ENCODE peak calls at places on chromosomes 2 and 18, in nine cellular contexts. T is HTR-8/SVneo; L is PC-3; X is GM18507; M is IMR-90; O is NCI-H1436; G is stimulated activated naive B cell treated with anti-CD40 and anti-IgM and Interleukin-4, amounts not matched to agents 10 μg/mL and 1 μg/mL and 100 μg/mL, for 72 hours; F is HEK293T; B is skeletal muscle cell. E is an unnamed sample.

GRCh38 chr2:120575966-120576365 is 159.7 kb upstream of the GLI2 start:
- DNase-seq in T (no peak), X (no peak), L (no peak), B (no peak), G (no peak), O (no peak), F (no peak), M (no peak), E (no peak)

GRCh38 chr18:75003089-75003488 is 205.8 kb downstream of the PTGR3 start:
- DNase-seq in G (no peak), B (no peak), L (no peak), M (peak; percentile 24), O (no peak), F (no peak), X (no peak), T (no peak), E (no peak)

GRCh38 chr2:172220111-172220510 is 117.4 kb upstream of the DLX2 start:
- DNase-seq in O (no peak), X (no peak), T (no peak), M (no peak), G (no peak), B (no peak), L (no peak), F (no peak), E (no peak)

GRCh38 chr2:104703669-104704068 is 150.2 kb upstream of the POU3F3 start:
- DNase-seq in X (no peak), F (no peak), M (no peak), T (no peak), B (no peak), L (no peak), G (no peak), O (no peak), E (peak; percentile 79)

GRCh38 chr18:21117385-21118135 is 5.9 kb upstream of the ROCK1 start:
- DNase-seq in G (no peak), M (peak; percentile 92), T (no peak), X (no peak), B (peak; percentile 86), F (no peak), O (no peak), L (no peak), E (no peak)

GRCh38 chr18:7945882-7946281 is 378.8 kb downstream of the PTPRM start:
- DNase-seq in M (peak; percentile 97), F (no peak), O (no peak), G (no peak), X (no peak), B (peak; percentile 87), T (peak; percentile 58), L (peak; percentile 93), E (no peak)

GRCh38 chr2:84435331-84436081 is 23.6 kb downstream of the SUCLG1 start:
- DNase-seq in M (peak; percentile 93), B (peak; percentile 67), O (no peak), T (no peak), F (no peak), G (no peak), L (no peak), X (no peak), E (no peak)

GRCh38 chr2:38261569-38262513 is 115.2 kb downstream of the ATL2 start:
- DNase-seq in L (no peak), X (no peak), F (no peak), B (no peak), G (no peak), O (no peak), T (no peak), M (no peak), E (no peak)

GRCh38 chr2:190343500-190344274 is at the start of gene INPP1:
- DNase-seq in O (no peak), F (peak; percentile 48), M (peak; percentile 65), T (peak; percentile 72), X (peak; percentile 40), G (peak; percentile 37), L (peak; percentile 46), B (no peak), E (peak; percentile 58)

GRCh38 chr2:5021148-5021547 is 671.0 kb upstream of the SOX11 start:
- DNase-seq in T (no peak), X (no peak), B (no peak), O (no peak), G (no peak), L (peak; percentile 58), F (no peak), M (no peak), E (peak; percentile 18)

GRCh38 chr2:15933184-15933845 is 7.0 kb upstream of the MYCN start:
- DNase-seq in L (no peak), M (no peak), F (no peak), T (no peak), B (no peak), O (no peak), G (no peak), X (no peak), E (no peak)

GRCh38 chr2:219465659-219466561 is 31.3 kb downstream of the SPEG start:
- DNase-seq in L (no peak), O (no peak), T (no peak), B (no peak), G (no peak), F (no peak), X (no peak), M (no peak), E (no peak)

GRCh38 chr2:204705243-204705971 is 160.1 kb downstream of the PARD3B start:
- DNase-seq in B (peak; percentile 14), X (no peak), G (no peak), M (peak; percentile 64), T (no peak), O (no peak), L (peak; percentile 68), F (no peak), E (no peak)

GRCh38 chr2:181937473-181937872 is 45.9 kb downstream of the ITPRID2 start:
- DNase-seq in F (no peak), X (no peak), M (peak; percentile 61), G (no peak), T (no peak), B (no peak), L (peak; percentile 20), O (no peak), E (no peak)

GRCh38 chr2:153213022-153213421 is 265.5 kb downstream of the RPRM start:
- DNase-seq in M (no peak), F (no peak), O (no peak), G (no peak), X (no peak), L (no peak), B (no peak), T (no peak), E (no peak)

GRCh38 chr2:168961450-168962229 is 60.5 kb downstream of the G6PC2 start:
- DNase-seq in G (peak; percentile 24), O (peak; percentile 71), T (peak; percentile 15), B (peak; percentile 48), L (peak; percentile 92), X (no peak), M (peak; percentile 72), F (peak; percentile 62), E (peak; percentile 74)

GRCh38 chr2:37973615-37974353 is 48.7 kb downstream of the RMDN2 start:
- DNase-seq in T (no peak), F (no peak), O (no peak), M (no peak), G (no peak), L (no peak), X (no peak), B (no peak), E (no peak)

GRCh38 chr2:220243571-220243970 is 616.1 kb downstream of the SLC4A3 start:
- DNase-seq in L (no peak), G (no peak), X (no peak), M (no peak), T (no peak), O (no peak), B (no peak), F (no peak), E (no peak)

GRCh38 chr2:155902635-155903034 is 429.9 kb downstream of the NR4A2 start:
- DNase-seq in B (no peak), L (peak; percentile 36), M (no peak), T (no peak), F (no peak), G (no peak), X (no peak), O (no peak), E (no peak)

GRCh38 chr18:42477261-42477660 is 522.2 kb downstream of the PIK3C3 start:
- DNase-seq in G (no peak), L (no peak), T (no peak), B (no peak), X (no peak), F (no peak), M (no peak), O (no peak), E (no peak)

GRCh38 chr2:196739031-196739430 is 60.5 kb downstream of the GTF3C3 start:
- DNase-seq in O (no peak), F (no peak), M (no peak), G (no peak), T (no peak), B (no peak), X (no peak), L (no peak), E (no peak)

GRCh38 chr2:168449419-168449818 is 6.7 kb upstream of the CERS6 start:
- DNase-seq in L (no peak), M (no peak), B (peak; percentile 58), F (no peak), T (no peak), X (no peak), O (no peak), G (no peak), E (no peak)

GRCh38 chr2:96984300-96984699 is 2.1 kb downstream of the FAM178B start:
- DNase-seq in T (no peak), B (no peak), F (no peak), X (no peak), O (no peak), G (no peak), M (no peak), L (no peak), E (no peak)

GRCh38 chr2:108945969-108946368 is 43.1 kb downstream of the EDAR start:
- DNase-seq in O (no peak), G (no peak), L (no peak), F (no peak), T (no peak), X (no peak), B (no peak), M (no peak), E (no peak)

GRCh38 chr2:14448340-14448739 is 184.2 kb upstream of the LRATD1 start:
- DNase-seq in T (no peak), O (no peak), X (no peak), G (no peak), B (no peak), M (no peak), F (no peak), L (no peak), E (no peak)

GRCh38 chr2:30675758-30676157 is 131.5 kb downstream of the CAPN13 start:
- DNase-seq in X (no peak), L (no peak), M (no peak), G (no peak), T (no peak), F (no peak), B (no peak), O (no peak), E (no peak)

GRCh38 chr2:215921884-215922283 is 91.5 kb downstream of the MREG start:
- DNase-seq in X (no peak), F (no peak), L (peak; percentile 88), M (peak; percentile 96), B (peak; percentile 93), T (peak; percentile 41), O (no peak), G (no peak), E (no peak)

GRCh38 chr18:36843784-36844183 is 14.9 kb downstream of the KIAA1328 start:
- DNase-seq in O (no peak), T (no peak), G (no peak), L (no peak), B (no peak), M (peak; percentile 17), F (no peak), X (no peak), E (no peak)

GRCh38 chr18:65938592-65939372 is 188.0 kb downstream of the CDH7 start:
- DNase-seq in F (peak; percentile 12), B (no peak), M (no peak), X (no peak), O (peak; percentile 26), L (peak; percentile 80), G (peak; percentile 3), T (no peak), E (peak; percentile 7)

E was measured in NCI-H345.